ENCODE peak calls at places on chromosome 6, in six cellular contexts. K is stimulated activated CD8-positive, alpha-beta memory T cell treated with anti-CD3 and anti-CD28 coated beads, Interleukin-15, amount 100 ng/mL, for 4 hours; A is NCI-H2081; D is effector CD8-positive, alpha-beta T cell; M is naive thymus-derived CD8-positive, alpha-beta T cell; N is NCI-H748 treated with DMSO at 0.1 percent for 48 hours. W is an unnamed sample.
A peak's percentile ranks its signal among the peaks of the same experiment; 100 is the strongest.

GRCh38 chr6:4401408-4402367 is 266.3 kb upstream of the ECI2 start:
- DNase-seq in D (no peak), N (no peak), K (no peak), A (no peak), M (no peak), W (no peak)

GRCh38 chr6:94559829-94560537 is 1017.4 kb upstream of the MANEA start:
- DNase-seq in N (no peak), A (no peak), M (no peak), K (no peak), D (no peak), W (no peak)

GRCh38 chr6:41846666-41847237 is 48.4 kb downstream of the USP49 start:
- DNase-seq in N (peak; percentile 66), K (peak; percentile 17), M (peak; percentile 35), A (peak; percentile 35), D (peak; percentile 26), W (no peak)

GRCh38 chr6:47391675-47392074 is 82.0 kb upstream of the TNFRSF21 start:
- DNase-seq in M (no peak), N (no peak), D (no peak), A (no peak), K (no peak), W (no peak)

GRCh38 chr6:134295953-134296553 is 21.9 kb downstream of the SGK1 start:
- DNase-seq in N (no peak), M (no peak), D (no peak), A (no peak), K (no peak), W (peak; percentile 71)

GRCh38 chr6:74991573-74992332 is 214.1 kb downstream of the COL12A1 start:
- DNase-seq in A (no peak), N (no peak), M (no peak), D (no peak), K (no peak), W (no peak)

GRCh38 chr6:150741633-150742200 is 123.8 kb upstream of the MTHFD1L start:
- DNase-seq in A (no peak), D (no peak), N (no peak), M (no peak), K (no peak), W (no peak)

GRCh38 chr6:156068870-156069269 is 613.2 kb upstream of the NOX3 start:
- DNase-seq in N (peak; percentile 12), M (no peak), A (no peak), K (no peak), D (no peak), W (no peak)

GRCh38 chr6:128455959-128456358 is 64.4 kb downstream of the PTPRK start:
- DNase-seq in D (no peak), N (no peak), M (no peak), A (no peak), K (no peak), W (no peak)

GRCh38 chr6:68779366-68779765 is 144.3 kb downstream of the ADGRB3 start:
- DNase-seq in K (no peak), D (no peak), A (no peak), M (no peak), N (no peak), W (no peak)

GRCh38 chr6:168873266-168873665 is 380.4 kb downstream of the THBS2 start:
- DNase-seq in D (no peak), A (no peak), N (no peak), K (no peak), M (no peak), W (no peak)

GRCh38 chr6:140485740-140486467 is 1111.5 kb upstream of the CITED2 start:
- DNase-seq in N (no peak), K (no peak), M (no peak), D (no peak), A (no peak), W (no peak)

GRCh38 chr6:105319331-105319730 is 83.6 kb downstream of the PREP start:
- DNase-seq in K (no peak), D (no peak), A (no peak), N (no peak), M (no peak), W (no peak)

GRCh38 chr6:107517274-107517673 is 27.4 kb downstream of the SOBP start:
- DNase-seq in K (no peak), A (no peak), M (no peak), N (no peak), D (no peak), W (no peak)

GRCh38 chr6:110853754-110854477 is 20.7 kb upstream of the AMD1 start:
- DNase-seq in D (no peak), N (no peak), M (no peak), K (no peak), A (no peak), W (peak; percentile 13)

GRCh38 chr6:117399126-117399525 is 26.6 kb downstream of the ROS1 start:
- DNase-seq in K (no peak), M (no peak), D (no peak), N (no peak), A (no peak), W (no peak)

GRCh38 chr6:7153807-7154206 is 46.0 kb downstream of the RREB1 start:
- DNase-seq in N (no peak), D (no peak), A (no peak), K (no peak), M (no peak), W (no peak)

GRCh38 chr6:169062272-169062671 is 191.4 kb downstream of the THBS2 start:
- DNase-seq in M (no peak), N (no peak), K (no peak), D (no peak), A (no peak), W (no peak)

GRCh38 chr6:47678739-47679138 is 19.6 kb upstream of the ADGRF4 start:
- DNase-seq in N (no peak), D (no peak), M (no peak), K (no peak), A (no peak), W (no peak)

GRCh38 chr6:116190550-116190949 is 63.3 kb downstream of the TSPYL4 start:
- DNase-seq in A (no peak), D (no peak), M (no peak), N (no peak), K (no peak), W (no peak)

GRCh38 chr6:20092071-20092566 is 120.2 kb downstream of the MBOAT1 start:
- DNase-seq in M (no peak), A (peak; percentile 27), K (no peak), N (peak; percentile 88), D (no peak), W (no peak)

GRCh38 chr6:138107078-138107751 is at the start of gene PERP:
- DNase-seq in M (peak; percentile 39), N (peak; percentile 42), A (peak; percentile 62), D (peak; percentile 13), K (peak; percentile 25), W (peak; percentile 80)

GRCh38 chr6:159828074-159828473 is 28.0 kb downstream of the PNLDC1 start:
- DNase-seq in K (no peak), M (no peak), A (no peak), D (no peak), N (no peak), W (no peak)

GRCh38 chr6:151679081-151679480 is 128.4 kb upstream of the ESR1 start:
- DNase-seq in A (no peak), K (no peak), M (no peak), N (no peak), D (no peak), W (no peak)

GRCh38 chr6:141347075-141347474 is 785.6 kb upstream of the GJE1 start:
- DNase-seq in A (no peak), M (no peak), N (no peak), D (no peak), K (no peak), W (no peak)

GRCh38 chr6:53517021-53517420 is 27.9 kb downstream of the GCLC start:
- DNase-seq in D (no peak), A (no peak), K (no peak), N (no peak), M (no peak), W (no peak)

GRCh38 chr6:40620546-40620945 is 33.4 kb upstream of the LRFN2 start:
- DNase-seq in A (no peak), M (no peak), N (peak; percentile 86), D (no peak), K (no peak), W (no peak)

GRCh38 chr6:170147056-170147787 is 143.7 kb downstream of the DLL1 start:
- DNase-seq in D (no peak), N (no peak), A (no peak), K (no peak), M (no peak), W (no peak)

GRCh38 chr6:123909989-123910388 is 106.3 kb downstream of the NKAIN2 start:
- DNase-seq in K (no peak), D (no peak), N (peak; percentile 94), A (peak; percentile 37), M (no peak), W (no peak)

GRCh38 chr6:4350571-4351505 is 215.5 kb upstream of the ECI2 start:
- DNase-seq in A (no peak), D (no peak), K (no peak), M (no peak), N (no peak), W (no peak)

GRCh38 chr6:81669445-81669844 is 83.0 kb downstream of the TENT5A start:
- DNase-seq in M (no peak), N (no peak), A (no peak), D (no peak), K (no peak), W (no peak)

GRCh38 chr6:34359438-34360158 is 32.9 kb downstream of the NUDT3 start:
- DNase-seq in N (no peak), A (no peak), M (no peak), K (no peak), D (no peak), W (no peak)

GRCh38 chr6:164628302-164628931 is 681.0 kb downstream of the C6orf118 start:
- DNase-seq in K (no peak), N (no peak), M (no peak), A (no peak), D (no peak), W (no peak)

GRCh38 chr6:136365781-136366354 is 76.2 kb upstream of the BCLAF1 start:
- DNase-seq in N (no peak), K (no peak), M (no peak), A (no peak), D (no peak), W (peak; percentile 70)

GRCh38 chr6:109001554-109001953 is 93.1 kb downstream of the SESN1 start:
- DNase-seq in N (no peak), M (no peak), D (no peak), K (no peak), A (no peak), W (no peak)

GRCh38 chr6:38169826-38170526 is 350.4 kb downstream of the ZFAND3 start:
- DNase-seq in D (no peak), M (no peak), K (no peak), A (peak; percentile 82), N (peak; percentile 96), W (no peak)

GRCh38 chr6:11810039-11810541 is 31.5 kb upstream of the ADTRP start:
- DNase-seq in M (no peak), D (no peak), N (no peak), A (peak; percentile 15), K (no peak), W (peak; percentile 91)

W was measured in ascending aorta.